ENCODE peak calls at places on chromosomes 6 and 20, in four cellular contexts. One of them, this sample, is unnamed.

GRCh38 chr6:100453701-100454521 is 10.8 kb downstream of the SIM1 start:
- DNase-seq in glutamatergic neuron: peak
- DNase-seq in AG04450: no peak
- DNase-seq in activated T-helper 1 cell treated with anti-CD3 and anti-CD28 coated beads, Interleukin-2, amount 50 U/mL, for 16 hours: no peak
- DNase-seq in this sample: no peak

GRCh38 chr6:43807228-43808061 is 37.4 kb downstream of the VEGFA start:
- DNase-seq in glutamatergic neuron: peak
- DNase-seq in AG04450: no peak
- DNase-seq in activated T-helper 1 cell treated with anti-CD3 and anti-CD28 coated beads, Interleukin-2, amount 50 U/mL, for 16 hours: no peak
- DNase-seq in this sample: peak

GRCh38 chr6:33779305-33779704 is 9.6 kb downstream of the LEMD2 start:
- DNase-seq in glutamatergic neuron: peak
- DNase-seq in AG04450: no peak
- DNase-seq in activated T-helper 1 cell treated with anti-CD3 and anti-CD28 coated beads, Interleukin-2, amount 50 U/mL, for 16 hours: no peak
- DNase-seq in this sample: peak

GRCh38 chr20:56788041-56788670 is 159.1 kb downstream of the TFAP2C start:
- DNase-seq in glutamatergic neuron: no peak
- DNase-seq in AG04450: peak
- DNase-seq in activated T-helper 1 cell treated with anti-CD3 and anti-CD28 coated beads, Interleukin-2, amount 50 U/mL, for 16 hours: no peak
- DNase-seq in this sample: no peak

GRCh38 chr6:2179950-2180349 is 65.5 kb downstream of the GMDS start:
- DNase-seq in glutamatergic neuron: no peak
- DNase-seq in AG04450: no peak
- DNase-seq in activated T-helper 1 cell treated with anti-CD3 and anti-CD28 coated beads, Interleukin-2, amount 50 U/mL, for 16 hours: no peak
- DNase-seq in this sample: no peak

GRCh38 chr6:105459049-105459448 is 56.2 kb upstream of the PREP start:
- DNase-seq in glutamatergic neuron: no peak
- DNase-seq in AG04450: no peak
- DNase-seq in activated T-helper 1 cell treated with anti-CD3 and anti-CD28 coated beads, Interleukin-2, amount 50 U/mL, for 16 hours: no peak
- DNase-seq in this sample: no peak

GRCh38 chr6:127924031-127924430 is 23.2 kb upstream of the THEMIS start:
- DNase-seq in glutamatergic neuron: no peak
- DNase-seq in AG04450: no peak
- DNase-seq in activated T-helper 1 cell treated with anti-CD3 and anti-CD28 coated beads, Interleukin-2, amount 50 U/mL, for 16 hours: no peak
- DNase-seq in this sample: no peak

GRCh38 chr6:133961831-133962230 is 8.8 kb downstream of the TBPL1 start:
- DNase-seq in glutamatergic neuron: no peak
- DNase-seq in AG04450: no peak
- DNase-seq in activated T-helper 1 cell treated with anti-CD3 and anti-CD28 coated beads, Interleukin-2, amount 50 U/mL, for 16 hours: no peak
- DNase-seq in this sample: no peak

GRCh38 chr6:14910692-14911547 is 334.9 kb upstream of the JARID2 start:
- DNase-seq in glutamatergic neuron: no peak
- DNase-seq in AG04450: no peak
- DNase-seq in activated T-helper 1 cell treated with anti-CD3 and anti-CD28 coated beads, Interleukin-2, amount 50 U/mL, for 16 hours: no peak
- DNase-seq in this sample: no peak

GRCh38 chr6:28525496-28526039 is at the start of gene GPX5:
- DNase-seq in glutamatergic neuron: no peak
- DNase-seq in AG04450: no peak
- DNase-seq in activated T-helper 1 cell treated with anti-CD3 and anti-CD28 coated beads, Interleukin-2, amount 50 U/mL, for 16 hours: no peak
- DNase-seq in this sample: no peak

GRCh38 chr20:37247547-37247946 is 14.1 kb downstream of the GHRH start:
- DNase-seq in glutamatergic neuron: no peak
- DNase-seq in AG04450: no peak
- DNase-seq in activated T-helper 1 cell treated with anti-CD3 and anti-CD28 coated beads, Interleukin-2, amount 50 U/mL, for 16 hours: no peak
- DNase-seq in this sample: no peak

GRCh38 chr20:37348643-37349516 is 2.9 kb downstream of the SRC start:
- DNase-seq in glutamatergic neuron: no peak
- DNase-seq in AG04450: no peak
- DNase-seq in activated T-helper 1 cell treated with anti-CD3 and anti-CD28 coated beads, Interleukin-2, amount 50 U/mL, for 16 hours: no peak
- DNase-seq in this sample: peak

GRCh38 chr6:4794140-4794707 is 18.0 kb downstream of the CDYL start:
- DNase-seq in glutamatergic neuron: no peak
- DNase-seq in AG04450: no peak
- DNase-seq in activated T-helper 1 cell treated with anti-CD3 and anti-CD28 coated beads, Interleukin-2, amount 50 U/mL, for 16 hours: no peak
- DNase-seq in this sample: no peak

GRCh38 chr6:167091149-167092107 is 31.5 kb upstream of the CCR6 start:
- DNase-seq in glutamatergic neuron: no peak
- DNase-seq in AG04450: no peak
- DNase-seq in activated T-helper 1 cell treated with anti-CD3 and anti-CD28 coated beads, Interleukin-2, amount 50 U/mL, for 16 hours: no peak
- DNase-seq in this sample: peak

GRCh38 chr6:72950114-72950860 is 275.0 kb downstream of the KHDC1L start:
- DNase-seq in glutamatergic neuron: no peak
- DNase-seq in AG04450: peak
- DNase-seq in activated T-helper 1 cell treated with anti-CD3 and anti-CD28 coated beads, Interleukin-2, amount 50 U/mL, for 16 hours: no peak
- DNase-seq in this sample: no peak

GRCh38 chr6:111353914-111354464 is 129.0 kb downstream of the REV3L start:
- DNase-seq in glutamatergic neuron: no peak
- DNase-seq in AG04450: peak
- DNase-seq in activated T-helper 1 cell treated with anti-CD3 and anti-CD28 coated beads, Interleukin-2, amount 50 U/mL, for 16 hours: no peak
- DNase-seq in this sample: no peak

GRCh38 chr20:19284400-19285178 is 72.1 kb downstream of the SLC24A3 start:
- DNase-seq in glutamatergic neuron: no peak
- DNase-seq in AG04450: no peak
- DNase-seq in activated T-helper 1 cell treated with anti-CD3 and anti-CD28 coated beads, Interleukin-2, amount 50 U/mL, for 16 hours: no peak
- DNase-seq in this sample: no peak

GRCh38 chr20:13756551-13756950 is 28.2 kb downstream of the ESF1 start:
- DNase-seq in glutamatergic neuron: no peak
- DNase-seq in AG04450: no peak
- DNase-seq in activated T-helper 1 cell treated with anti-CD3 and anti-CD28 coated beads, Interleukin-2, amount 50 U/mL, for 16 hours: no peak
- DNase-seq in this sample: no peak

GRCh38 chr6:99940582-99940981 is 53.4 kb downstream of the MCHR2 start:
- DNase-seq in glutamatergic neuron: no peak
- DNase-seq in AG04450: no peak
- DNase-seq in activated T-helper 1 cell treated with anti-CD3 and anti-CD28 coated beads, Interleukin-2, amount 50 U/mL, for 16 hours: no peak
- DNase-seq in this sample: no peak

GRCh38 chr6:116136933-116137340 is 11.0 kb upstream of the COL10A1 start:
- DNase-seq in glutamatergic neuron: no peak
- DNase-seq in AG04450: no peak
- DNase-seq in activated T-helper 1 cell treated with anti-CD3 and anti-CD28 coated beads, Interleukin-2, amount 50 U/mL, for 16 hours: no peak
- DNase-seq in this sample: no peak

GRCh38 chr6:31402324-31403282 is 792 bp upstream of the MICA start:
- DNase-seq in glutamatergic neuron: no peak
- DNase-seq in AG04450: no peak
- DNase-seq in activated T-helper 1 cell treated with anti-CD3 and anti-CD28 coated beads, Interleukin-2, amount 50 U/mL, for 16 hours: no peak
- DNase-seq in this sample: no peak

GRCh38 chr6:106849676-106850332 is 124.7 kb downstream of the CD24 start:
- DNase-seq in glutamatergic neuron: no peak
- DNase-seq in AG04450: no peak
- DNase-seq in activated T-helper 1 cell treated with anti-CD3 and anti-CD28 coated beads, Interleukin-2, amount 50 U/mL, for 16 hours: no peak
- DNase-seq in this sample: no peak

GRCh38 chr20:51985013-51985415 is 182.7 kb upstream of the SALL4 start:
- DNase-seq in glutamatergic neuron: no peak
- DNase-seq in AG04450: peak
- DNase-seq in activated T-helper 1 cell treated with anti-CD3 and anti-CD28 coated beads, Interleukin-2, amount 50 U/mL, for 16 hours: no peak
- DNase-seq in this sample: peak

GRCh38 chr6:41780623-41781301 is at the start of gene PRICKLE4:
- DNase-seq in glutamatergic neuron: peak
- DNase-seq in AG04450: no peak
- DNase-seq in activated T-helper 1 cell treated with anti-CD3 and anti-CD28 coated beads, Interleukin-2, amount 50 U/mL, for 16 hours: no peak
- DNase-seq in this sample: peak

GRCh38 chr6:75422024-75422639 is 71.5 kb downstream of the FILIP1 start:
- DNase-seq in glutamatergic neuron: no peak
- DNase-seq in AG04450: no peak
- DNase-seq in activated T-helper 1 cell treated with anti-CD3 and anti-CD28 coated beads, Interleukin-2, amount 50 U/mL, for 16 hours: no peak
- DNase-seq in this sample: no peak

GRCh38 chr6:131041814-131042213 is 21.2 kb downstream of the EPB41L2 start:
- DNase-seq in glutamatergic neuron: no peak
- DNase-seq in AG04450: no peak
- DNase-seq in activated T-helper 1 cell treated with anti-CD3 and anti-CD28 coated beads, Interleukin-2, amount 50 U/mL, for 16 hours: no peak
- DNase-seq in this sample: no peak

GRCh38 chr6:52904562-52905279 is 4.8 kb downstream of the GSTA3 start:
- DNase-seq in glutamatergic neuron: no peak
- DNase-seq in AG04450: no peak
- DNase-seq in activated T-helper 1 cell treated with anti-CD3 and anti-CD28 coated beads, Interleukin-2, amount 50 U/mL, for 16 hours: no peak
- DNase-seq in this sample: no peak

GRCh38 chr20:1255675-1256074 is 10.4 kb upstream of the SNPH start:
- DNase-seq in glutamatergic neuron: no peak
- DNase-seq in AG04450: no peak
- DNase-seq in activated T-helper 1 cell treated with anti-CD3 and anti-CD28 coated beads, Interleukin-2, amount 50 U/mL, for 16 hours: no peak
- DNase-seq in this sample: no peak

GRCh38 chr20:49106332-49106731 is 60.2 kb downstream of the CSE1L start:
- DNase-seq in glutamatergic neuron: no peak
- DNase-seq in AG04450: no peak
- DNase-seq in activated T-helper 1 cell treated with anti-CD3 and anti-CD28 coated beads, Interleukin-2, amount 50 U/mL, for 16 hours: no peak
- DNase-seq in this sample: no peak

GRCh38 chr6:91081452-91082067 is 494.7 kb upstream of the MAP3K7 start:
- DNase-seq in glutamatergic neuron: no peak
- DNase-seq in AG04450: peak
- DNase-seq in activated T-helper 1 cell treated with anti-CD3 and anti-CD28 coated beads, Interleukin-2, amount 50 U/mL, for 16 hours: no peak
- DNase-seq in this sample: peak

GRCh38 chr20:20666359-20666758 is 46.1 kb downstream of the RALGAPA2 start:
- DNase-seq in glutamatergic neuron: no peak
- DNase-seq in AG04450: no peak
- DNase-seq in activated T-helper 1 cell treated with anti-CD3 and anti-CD28 coated beads, Interleukin-2, amount 50 U/mL, for 16 hours: no peak
- DNase-seq in this sample: no peak

GRCh38 chr20:19978511-19979210 is 38.5 kb upstream of the NAA20 start:
- DNase-seq in glutamatergic neuron: no peak
- DNase-seq in AG04450: no peak
- DNase-seq in activated T-helper 1 cell treated with anti-CD3 and anti-CD28 coated beads, Interleukin-2, amount 50 U/mL, for 16 hours: no peak
- DNase-seq in this sample: no peak